ENCODE peak calls at places on chromosomes 12 and 14, in four cellular contexts. P is substantia nigra, D is left ventricle myocardium inferior, B is heart left ventricle. G is an unnamed sample.

GRCh38 chr12:119949145-119949544 is 39.9 kb upstream of the BICDL1 start:
- DNase-seq in P (no peak), D (no peak), B (no peak), G (no peak)

GRCh38 chr14:98099527-98099926 is 1172.5 kb downstream of the BCL11B start:
- DNase-seq in P (no peak), D (no peak), B (no peak), G (no peak)

GRCh38 chr14:29865299-29865698 is 62.3 kb downstream of the PRKD1 start:
- DNase-seq in P (no peak), D (no peak), B (no peak), G (no peak)

GRCh38 chr12:49413010-49413409 is 45.7 kb downstream of the SPATS2 start:
- DNase-seq in P (no peak), D (no peak), B (no peak), G (no peak)

GRCh38 chr12:34607520-34608195 is 585.4 kb downstream of the ALG10 start:
- DNase-seq in P (no peak), D (no peak), B (no peak), G (no peak)

GRCh38 chr14:90487031-90487430 is 90.2 kb downstream of the CALM1 start:
- DNase-seq in P (no peak), D (peak; percentile 31), B (peak; percentile 35), G (peak; percentile 51)

GRCh38 chr12:54390668-54391551 is 6.4 kb upstream of the ZNF385A start:
- DNase-seq in P (no peak), D (peak; percentile 11), B (peak; percentile 40), G (no peak)

GRCh38 chr12:82089369-82090121 is 268.6 kb downstream of the CCDC59 start:
- DNase-seq in P (no peak), D (no peak), B (no peak), G (no peak)

GRCh38 chr12:110199360-110200123 is 75.4 kb downstream of the IFT81 start:
- DNase-seq in P (no peak), D (no peak), B (no peak), G (no peak)

GRCh38 chr12:69580074-69580473 is 5.2 kb upstream of the CCT2 start:
- DNase-seq in P (no peak), D (no peak), B (no peak), G (no peak)

GRCh38 chr12:112159146-112159541 is 33.8 kb downstream of the TRAFD1 start:
- DNase-seq in P (no peak), D (no peak), B (no peak), G (no peak)

GRCh38 chr12:16603916-16604575 is 1.9 kb downstream of the LMO3 start:
- DNase-seq in P (no peak), D (no peak), B (no peak), G (no peak)

GRCh38 chr12:26499979-26500640 is 304.7 kb downstream of the SSPN start:
- DNase-seq in P (no peak), D (no peak), B (no peak), G (no peak)

GRCh38 chr14:103657466-103657865 is 28.5 kb downstream of the KLC1 start:
- DNase-seq in P (no peak), D (peak; percentile 34), B (no peak), G (no peak)

GRCh38 chr14:89955022-89955414 is 488 bp upstream of the EFCAB11 start:
- DNase-seq in P (no peak), D (no peak), B (no peak), G (no peak)

GRCh38 chr12:53726946-53727309 is 324 bp downstream of the CALCOCO1 start:
- DNase-seq in P (no peak), D (no peak), B (no peak), G (peak; percentile 24)

GRCh38 chr14:106790189-106791036 is 1264.0 kb downstream of the TMEM121 start:
- DNase-seq in P (no peak), D (peak; percentile 44), B (peak; percentile 42), G (peak; percentile 57)

GRCh38 chr14:101475468-101476257 is 85.6 kb upstream of the DIO3 start:
- DNase-seq in P (no peak), D (no peak), B (no peak), G (no peak)

GRCh38 chr12:20194171-20194570 is 174.2 kb upstream of the PDE3A start:
- DNase-seq in P (no peak), D (no peak), B (no peak), G (no peak)

GRCh38 chr14:57362356-57362755 is 28.0 kb upstream of the NAA30 start:
- DNase-seq in P (no peak), D (no peak), B (no peak), G (no peak)

DNA sequence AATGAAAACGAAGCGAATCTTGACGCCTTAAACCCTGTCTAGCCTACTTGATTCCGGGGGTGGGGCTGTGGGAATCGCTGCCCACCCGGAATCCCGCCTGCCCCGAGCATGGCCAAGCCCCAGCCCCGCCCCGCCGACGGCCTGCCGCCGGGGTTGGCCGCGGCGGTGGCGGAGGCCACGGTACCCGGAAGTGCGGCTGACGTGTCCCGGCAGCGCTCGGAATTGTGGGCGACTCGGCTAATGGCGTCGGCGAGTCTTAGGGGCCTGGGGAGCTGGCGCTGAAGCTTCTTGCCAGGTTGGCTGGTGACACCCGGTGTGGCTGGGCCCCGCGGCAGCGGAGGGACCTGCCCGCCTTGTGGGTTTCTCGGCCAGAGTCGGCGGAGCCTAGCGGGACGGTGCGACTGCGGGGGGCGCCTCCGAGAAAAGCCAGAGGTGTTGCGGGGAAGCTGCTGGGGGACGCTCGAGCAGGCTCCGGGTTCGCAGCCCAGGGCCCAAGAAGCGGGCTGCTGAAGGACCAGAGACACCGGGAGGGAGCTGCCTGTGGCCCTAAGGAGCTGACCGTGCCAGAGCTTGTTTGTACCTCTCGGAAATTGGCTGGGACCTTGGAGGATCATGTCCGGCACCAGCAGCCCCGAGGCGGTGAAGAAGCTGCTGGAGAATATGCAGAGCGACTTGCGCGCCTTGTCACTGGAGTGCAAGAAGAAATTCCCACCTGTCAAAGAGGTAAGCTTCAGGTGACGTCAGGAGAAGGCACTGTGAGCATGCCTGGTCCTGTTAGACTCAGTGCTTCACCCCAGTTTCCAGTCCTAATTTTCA is at the start of gene MON2:
- DNase-seq in P (peak; percentile 71), D (peak; percentile 90), B (peak; percentile 93), G (peak; percentile 91)
- H3K27ac ChIP-seq in P (peak within 1 kb of the TSS; percentile 88), D (peak within 1 kb of the TSS; percentile 88), B (peak within 1 kb of the TSS; percentile 84), G (peak within 1 kb of the TSS; percentile 92)

DNA sequence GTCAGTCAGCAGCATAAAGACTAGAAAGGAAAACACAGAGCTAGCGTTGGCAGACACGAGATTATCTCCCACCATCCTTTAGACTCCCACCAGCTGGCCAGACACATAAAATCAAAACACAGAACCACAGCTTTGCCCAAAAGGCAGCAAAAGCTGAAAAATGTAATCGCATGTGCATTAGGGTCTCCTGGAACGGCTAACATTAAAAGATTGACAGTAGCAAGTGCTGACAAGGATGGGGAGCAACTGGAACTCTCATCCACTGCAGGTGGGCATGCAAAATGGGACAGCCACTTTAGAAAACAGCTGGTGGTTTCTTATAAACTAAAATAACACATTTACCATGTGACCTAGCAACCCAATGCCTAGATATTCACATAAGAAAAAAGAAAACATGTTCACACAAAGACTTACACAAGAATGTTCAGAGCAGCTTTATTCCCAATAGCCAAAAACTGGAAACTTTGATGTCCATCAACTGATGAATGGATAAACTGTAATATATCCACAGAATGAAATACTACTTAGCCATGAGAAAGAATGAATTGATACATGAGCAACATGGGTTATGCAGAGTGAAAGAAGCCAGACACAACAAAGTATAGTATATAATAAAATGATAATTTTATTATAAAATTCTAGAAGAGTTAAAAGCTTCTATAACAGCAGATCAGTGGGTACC is 37.7 kb downstream of the NCOR2 start:
- DNase-seq in P (no peak), D (no peak), B (no peak), G (no peak)
- H3K27ac ChIP-seq in P (no peak overlapping the region), D (no peak overlapping the region), B (no peak overlapping the region), G (no peak overlapping the region)

DNA sequence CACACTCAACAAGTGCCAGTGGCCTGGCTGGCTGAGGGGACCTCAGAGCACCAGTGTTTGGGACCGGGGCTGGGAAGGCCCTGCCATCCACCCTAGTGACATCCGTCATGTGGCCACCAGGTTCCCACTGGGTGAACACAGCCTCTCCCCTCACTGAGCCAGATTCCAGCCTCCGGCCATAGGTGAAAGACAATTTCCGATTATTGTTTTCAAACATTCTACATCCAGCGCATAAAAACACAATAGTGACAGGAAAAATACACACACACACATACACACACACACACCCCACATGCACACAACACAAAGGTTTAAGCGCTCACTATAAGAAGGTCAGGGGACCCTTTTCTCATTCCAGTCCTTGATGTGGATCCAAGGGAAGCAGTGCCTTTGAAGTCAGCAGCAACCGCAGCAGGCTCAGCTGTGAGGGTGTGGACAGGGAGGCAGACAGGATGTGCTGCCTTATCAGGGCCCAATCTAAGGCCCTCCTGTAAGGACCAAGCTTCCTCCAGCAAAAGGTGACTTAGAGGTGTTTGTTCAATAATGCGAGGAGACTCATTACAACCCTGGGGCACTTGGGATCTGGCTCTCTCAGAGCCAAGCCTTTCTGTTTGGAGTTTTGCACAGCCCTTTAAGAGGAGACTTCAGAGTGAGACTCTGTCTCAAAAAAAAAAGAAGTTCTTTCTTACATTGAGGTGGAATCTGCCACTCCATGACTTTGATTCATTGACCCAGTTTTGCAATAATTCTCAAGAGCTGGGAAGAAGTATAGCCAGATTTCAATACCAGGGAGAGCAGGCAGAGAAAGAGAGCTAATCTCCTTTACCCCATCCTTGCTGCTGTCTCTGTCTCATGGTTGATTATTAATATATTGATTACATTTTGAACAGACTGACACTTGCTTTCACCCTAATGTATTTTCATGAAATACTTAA is 227.8 kb downstream of the ZFP36L1 start:
- DNase-seq in P (no peak), D (no peak), B (no peak), G (no peak)
- H3K27ac ChIP-seq in P (no peak overlapping the region), D (peak overlapping the region; percentile 78), B (peak overlapping the region; percentile 48), G (peak overlapping the region; percentile 77)

GRCh38 chr14:93031505-93032300 is 84.0 kb downstream of the ITPK1 start:
- DNase-seq in P (no peak), D (no peak), B (no peak), G (no peak)

GRCh38 chr14:93029417-93029816 is 86.3 kb downstream of the ITPK1 start:
- DNase-seq in P (no peak), D (no peak), B (no peak), G (no peak)

GRCh38 chr14:93030761-93031160 is 85.0 kb downstream of the ITPK1 start:
- DNase-seq in P (no peak), D (no peak), B (no peak), G (no peak)

GRCh38 chr14:93028724-93029076 is 87.0 kb downstream of the ITPK1 start:
- DNase-seq in P (no peak), D (no peak), B (no peak), G (no peak)

DNA sequence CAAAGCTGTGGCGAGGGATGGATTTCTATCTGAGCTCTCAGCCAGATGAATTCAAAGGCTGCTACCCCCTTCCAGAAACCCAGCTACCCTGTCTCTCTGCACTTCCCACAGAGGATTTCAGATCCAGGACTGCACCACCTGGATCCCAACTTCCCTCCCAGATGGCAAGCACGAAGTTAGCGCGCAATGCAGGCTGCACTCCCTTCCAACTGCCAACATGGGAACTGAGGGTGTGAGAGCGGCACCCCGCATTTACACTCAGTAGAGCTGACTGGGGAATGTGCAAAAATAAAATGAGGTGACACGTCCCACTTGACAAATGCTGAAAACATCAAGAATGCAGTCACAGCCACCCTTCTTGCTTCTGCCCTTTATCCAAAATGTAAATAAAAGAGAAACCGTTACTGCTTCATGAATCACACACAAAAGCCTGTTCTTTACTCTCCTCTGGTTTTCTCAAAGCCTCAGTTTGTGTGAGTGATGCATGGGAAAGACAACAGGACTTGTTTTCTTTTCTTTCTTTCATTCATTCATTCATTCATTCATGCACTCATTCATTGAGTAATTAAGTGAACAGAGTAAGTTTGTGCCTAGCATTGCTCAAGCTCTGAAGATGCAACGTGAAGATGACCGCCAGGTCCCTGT is 85.7 kb downstream of the ITPK1 start:
- DNase-seq in P (no peak), D (no peak), B (no peak), G (no peak)
- H3K27ac ChIP-seq in P (peak overlapping the region; percentile 52), D (no peak overlapping the region), B (no peak overlapping the region), G (no peak overlapping the region)